ENCODE peak calls at places on chromosome 10, in six cellular contexts. X, A, Z, J, F and G are unnamed samples.

GRCh38 chr10:34889004-34889869 is 74.1 kb upstream of the PARD3 start:
- DNase-seq in X (no peak), A (no peak), Z (no peak), J (no peak), F (no peak), G (peak)

GRCh38 chr10:88389456-88389855 is 193.7 kb downstream of the RNLS start:
- DNase-seq in X (peak), A (peak), Z (peak), J (no peak), F (peak), G (no peak)

GRCh38 chr10:90148121-90148855 is 446.9 kb downstream of the KIF20B start:
- DNase-seq in X (peak), A (peak), Z (peak), J (no peak), F (peak), G (peak)

GRCh38 chr10:71980181-71981023 is 16.2 kb downstream of the CHST3 start:
- DNase-seq in X (no peak), A (peak), Z (no peak), J (peak), F (no peak), G (no peak)

GRCh38 chr10:25501912-25502311 is 327.1 kb downstream of the GPR158 start:
- DNase-seq in X (peak), A (no peak), Z (no peak), J (no peak), F (peak), G (no peak)

GRCh38 chr10:97708976-97709745 is 4.4 kb upstream of the MARVELD1 start:
- DNase-seq in X (peak), A (peak), Z (peak), J (no peak), F (peak), G (peak)

GRCh38 chr10:119104653-119105024 is 726 bp downstream of the DENND10 start:
- DNase-seq in X (peak), A (peak), Z (peak), J (no peak), F (peak), G (no peak)

GRCh38 chr10:11724938-11725776 is 17.0 kb upstream of the ECHDC3 start:
- DNase-seq in X (peak), A (peak), Z (peak), J (peak), F (peak), G (peak)

GRCh38 chr10:52644678-52645434 is 127.7 kb downstream of the MBL2 start:
- DNase-seq in X (peak), A (peak), Z (peak), J (peak), F (peak), G (peak)

GRCh38 chr10:104501864-104502579 is 139.1 kb upstream of the SORCS3 start:
- DNase-seq in X (no peak), A (no peak), Z (no peak), J (no peak), F (peak), G (no peak)

GRCh38 chr10:98516352-98516751 is 69.6 kb upstream of the HPS1 start:
- DNase-seq in X (no peak), A (no peak), Z (no peak), J (no peak), F (no peak), G (no peak)

GRCh38 chr10:22554481-22555182 is 159.7 kb downstream of the PIP4K2A start:
- DNase-seq in X (peak), A (no peak), Z (peak), J (no peak), F (peak), G (no peak)

GRCh38 chr10:103709341-103709920 is 145.9 kb downstream of the SH3PXD2A start:
- DNase-seq in X (no peak), A (peak), Z (peak), J (no peak), F (no peak), G (peak)

GRCh38 chr10:408223-408622 is 273.0 kb downstream of the ZMYND11 start:
- DNase-seq in X (peak), A (no peak), Z (no peak), J (no peak), F (no peak), G (peak)

GRCh38 chr10:6786579-6787031 is 206.5 kb upstream of the PRKCQ start:
- DNase-seq in X (peak), A (peak), Z (peak), J (peak), F (no peak), G (no peak)

GRCh38 chr10:119989966-119990365 is 97.4 kb downstream of the SEC23IP start:
- DNase-seq in X (no peak), A (no peak), Z (no peak), J (no peak), F (no peak), G (no peak)

GRCh38 chr10:64396105-64396504 is 874.9 kb downstream of the REEP3 start:
- DNase-seq in X (no peak), A (no peak), Z (peak), J (no peak), F (no peak), G (peak)

GRCh38 chr10:98260752-98261151 is 7.2 kb downstream of the LOXL4 start:
- DNase-seq in X (no peak), A (no peak), Z (no peak), J (no peak), F (no peak), G (no peak)

GRCh38 chr10:63201118-63201517 is 68.0 kb downstream of the NRBF2 start:
- DNase-seq in X (no peak), A (no peak), Z (no peak), J (no peak), F (no peak), G (no peak)

GRCh38 chr10:34737772-34738169 is 77.3 kb downstream of the PARD3 start:
- DNase-seq in X (no peak), A (no peak), Z (no peak), J (no peak), F (no peak), G (no peak)

GRCh38 chr10:72263613-72264241 is 10.0 kb upstream of the DDIT4 start:
- DNase-seq in X (peak), A (no peak), Z (no peak), J (no peak), F (no peak), G (peak)

GRCh38 chr10:127151541-127151940 is 44.9 kb downstream of the INSYN2A start:
- DNase-seq in X (no peak), A (no peak), Z (no peak), J (no peak), F (no peak), G (peak)

GRCh38 chr10:104336829-104337526 is 1.3 kb downstream of the ITPRIP start:
- DNase-seq in X (no peak), A (peak), Z (peak), J (no peak), F (peak), G (no peak)

GRCh38 chr10:79038841-79039201 is 29.9 kb upstream of the ZMIZ1 start:
- DNase-seq in X (no peak), A (no peak), Z (peak), J (peak), F (peak), G (no peak)

GRCh38 chr10:118106426-118106825 is 59.7 kb upstream of the RAB11FIP2 start:
- DNase-seq in X (peak), A (peak), Z (peak), J (peak), F (peak), G (peak)

GRCh38 chr10:107576746-107577145 is 412.2 kb upstream of the SORCS1 start:
- DNase-seq in X (no peak), A (no peak), Z (no peak), J (no peak), F (no peak), G (peak)

GRCh38 chr10:84743483-84743882 is 415.1 kb downstream of the CCSER2 start:
- DNase-seq in X (no peak), A (no peak), Z (no peak), J (no peak), F (no peak), G (peak)

GRCh38 chr10:97770265-97770664 is 1.5 kb downstream of the SFRP5 start:
- DNase-seq in X (no peak), A (no peak), Z (no peak), J (no peak), F (no peak), G (no peak)

GRCh38 chr10:34789993-34790506 is 25.0 kb downstream of the PARD3 start:
- DNase-seq in X (peak), A (no peak), Z (no peak), J (no peak), F (no peak), G (no peak)

GRCh38 chr10:75326306-75326705 is 75.3 kb downstream of the ZNF503 start:
- DNase-seq in X (no peak), A (no peak), Z (no peak), J (no peak), F (no peak), G (no peak)
- H3K4me2 ChIP-seq in X (no peak), A (no peak), Z (no peak), J (no peak), F (no peak), G (no peak)

GRCh38 chr10:93072713-93073538 is 767 bp upstream of the CYP26A1 start:
- DNase-seq in X (no peak), A (no peak), Z (no peak), J (no peak), F (peak), G (no peak)
- TF ChIP-seq EZH2 in X (peak), A (peak), Z (peak), J (no peak), F (peak), G (no peak)

GRCh38 chr10:77386833-77387232 is 250.8 kb downstream of the KCNMA1 start:
- DNase-seq in X (peak), A (peak), Z (peak), J (no peak), F (no peak), G (peak)
- H2AFZ ChIP-seq in X (no peak), A (peak), Z (peak), J (no peak), F (no peak), G (peak)

GRCh38 chr10:59814878-59815277 is 61.6 kb upstream of the MRLN start:
- DNase-seq in X (no peak), A (no peak), Z (no peak), J (no peak), F (no peak), G (no peak)
- H3K4me2 ChIP-seq in X (no peak), A (no peak), Z (no peak), J (no peak), F (no peak), G (no peak)

DNA sequence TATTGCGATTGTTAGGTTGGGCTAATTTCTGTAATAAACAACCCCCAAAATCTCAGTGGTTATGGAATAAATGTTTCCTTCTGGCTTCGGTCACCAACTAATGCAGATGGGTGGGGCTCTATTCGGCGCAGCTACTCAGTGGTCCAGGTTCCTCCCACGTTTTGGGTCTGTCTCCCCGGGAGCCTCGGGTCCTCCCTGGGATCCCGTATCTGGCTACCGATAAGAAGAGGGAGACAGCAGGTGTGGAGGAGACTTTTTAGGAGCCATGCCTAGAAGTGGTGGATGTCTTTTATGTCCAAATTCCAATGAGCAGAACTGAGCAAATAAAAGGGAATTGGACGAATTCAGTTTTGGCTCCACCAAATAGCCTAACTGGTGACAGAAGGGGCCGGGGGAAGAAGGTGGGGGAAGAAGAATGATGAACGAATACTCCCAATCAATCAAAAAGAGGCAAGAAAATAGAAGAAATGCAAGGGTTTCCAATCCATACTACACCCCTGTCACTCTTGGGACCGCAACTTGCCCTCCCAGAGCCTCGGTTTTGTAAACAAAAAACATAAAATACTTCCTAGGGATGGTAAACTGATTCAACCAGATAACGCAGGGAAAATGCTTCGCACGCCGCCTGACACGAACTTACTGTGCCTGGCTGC is 498 bp upstream of the C10orf53 start:
- DNase-seq in X (no peak), A (no peak), Z (no peak), J (no peak), F (no peak), G (no peak)
- TF ChIP-seq EZH2 in X (no peak), A (no peak), Z (no peak), J (no peak), F (no peak), G (no peak)

GRCh38 chr10:95785317-95785716 is 29.4 kb downstream of the ENTPD1 start:
- DNase-seq in X (no peak), A (no peak), Z (no peak), J (no peak), F (no peak), G (no peak)
- H2AFZ ChIP-seq in X (no peak), A (no peak), Z (no peak), J (no peak), F (no peak), G (no peak)